ENCODE peak calls at places on chromosome 18, in eight cellular contexts. Q is effector memory CD8-positive, alpha-beta T cell; R is esophagus mucosa; O is lung; X is psoas muscle; N is left lobe of liver; J is left lung; F is gastrocnemius medialis. M is an unnamed sample.

GRCh38 chr18:22188551-22189267 is 19.3 kb downstream of the GATA6 start:
- ATAC-seq in Q (no peak), R (no peak), O (peak), X (no peak), N (no peak), J (peak), F (no peak), M (no peak)

GRCh38 chr18:53147472-53147871 is 807.5 kb downstream of the DCC start:
- ATAC-seq in Q (no peak), R (no peak), O (no peak), X (no peak), N (no peak), J (no peak), F (no peak), M (no peak)

GRCh38 chr18:47968006-47968676 is 37.7 kb upstream of the SMAD2 start:
- ATAC-seq in Q (no peak), R (no peak), O (peak), X (no peak), N (no peak), J (peak), F (no peak), M (no peak)

GRCh38 chr18:57087985-57088384 is 58.9 kb upstream of the BOD1L2 start:
- ATAC-seq in Q (no peak), R (no peak), O (no peak), X (no peak), N (no peak), J (no peak), F (no peak), M (no peak)

GRCh38 chr18:35513181-35513932 is 15.6 kb upstream of the INO80C start:
- ATAC-seq in Q (no peak), R (peak), O (peak), X (peak), N (no peak), J (peak), F (peak), M (no peak)

GRCh38 chr18:9418047-9418690 is 57.1 kb upstream of the RALBP1 start:
- ATAC-seq in Q (no peak), R (peak), O (no peak), X (no peak), N (no peak), J (no peak), F (no peak), M (no peak)

GRCh38 chr18:63907649-63908048 is at the start of gene SERPINB10:
- ATAC-seq in Q (no peak), R (no peak), O (no peak), X (no peak), N (no peak), J (no peak), F (no peak), M (peak)

GRCh38 chr18:7758764-7759163 is 191.6 kb downstream of the PTPRM start:
- ATAC-seq in Q (no peak), R (no peak), O (no peak), X (no peak), N (no peak), J (no peak), F (no peak), M (no peak)

GRCh38 chr18:55234366-55235093 is 275.3 kb upstream of the CCDC68 start:
- ATAC-seq in Q (peak), R (peak), O (peak), X (peak), N (peak), J (peak), F (peak), M (peak)

GRCh38 chr18:76823166-76823539 is 796 bp downstream of the ZNF236 start:
- ATAC-seq in Q (no peak), R (peak), O (no peak), X (no peak), N (no peak), J (peak), F (no peak), M (no peak)

GRCh38 chr18:11322716-11323115 is 173.3 kb upstream of the PIEZO2 start:
- ATAC-seq in Q (no peak), R (no peak), O (no peak), X (no peak), N (no peak), J (no peak), F (no peak), M (no peak)

GRCh38 chr18:76496200-76496890 is 1.3 kb upstream of the ZNF516 start:
- ATAC-seq in Q (peak), R (no peak), O (no peak), X (peak), N (peak), J (peak), F (peak), M (no peak)

GRCh38 chr18:64993695-64994094 is 757.1 kb upstream of the CDH7 start:
- ATAC-seq in Q (no peak), R (no peak), O (no peak), X (no peak), N (no peak), J (peak), F (no peak), M (no peak)

GRCh38 chr18:22841840-22842239 is 91.3 kb upstream of the RBBP8 start:
- ATAC-seq in Q (no peak), R (peak), O (no peak), X (no peak), N (no peak), J (peak), F (no peak), M (no peak)